ENCODE peak calls at places on chromosomes 12 and 14, in ten cellular contexts. E is transverse colon, B is vagina, U is GM12892, D is body of pancreas, I is right lobe of liver, T is H1, S is suprapubic skin, J is IMR-90, H is A549. X is an unnamed sample.

GRCh38 chr12:75944097-75944904 is 87.3 kb downstream of the PHLDA1 start:
- DNase-seq in U (no peak), H (peak), I (no peak), S (no peak), T (peak), J (peak), B (no peak), D (no peak), E (no peak), X (no peak)

GRCh38 chr12:61546296-61546695 is 713.9 kb upstream of the USP15 start:
- DNase-seq in J (no peak), D (no peak), S (no peak), U (no peak), I (no peak), H (peak), E (no peak), T (no peak), B (no peak), X (no peak)

GRCh38 chr14:64804754-64805260 is 74.9 kb downstream of the SPTB start:
- DNase-seq in B (no peak), D (no peak), I (no peak), U (no peak), S (no peak), H (no peak), T (no peak), J (no peak), E (no peak), X (no peak)

GRCh38 chr12:91923864-91924263 is 221.8 kb downstream of the BTG1 start:
- DNase-seq in T (no peak), B (no peak), H (no peak), I (no peak), E (no peak), J (no peak), S (no peak), D (no peak), U (no peak), X (no peak)

GRCh38 chr12:87253157-87253556 is 776.0 kb downstream of the C12orf50 start:
- DNase-seq in T (no peak), J (no peak), B (no peak), E (no peak), S (no peak), I (no peak), D (peak), U (no peak), H (peak), X (no peak)

GRCh38 chr12:26318661-26319068 is 123.3 kb downstream of the SSPN start:
- DNase-seq in J (peak), U (no peak), I (no peak), S (peak), B (no peak), E (peak), T (peak), D (peak), H (no peak), X (peak)

GRCh38 chr14:24080888-24081738 is 9.8 kb downstream of the CPNE6 start:
- DNase-seq in H (peak), T (no peak), I (peak), B (no peak), S (no peak), E (peak), J (no peak), U (peak), D (peak), X (peak)

GRCh38 chr14:76918751-76919421 is 92.7 kb downstream of the LRRC74A start:
- DNase-seq in U (no peak), S (peak), E (peak), B (no peak), I (peak), T (no peak), J (peak), D (peak), H (peak), X (peak)

GRCh38 chr12:86249856-86250255 is 6.3 kb downstream of the MGAT4C start:
- DNase-seq in D (no peak), U (no peak), T (no peak), I (no peak), J (peak), H (no peak), S (no peak), E (no peak), B (no peak), X (peak)

GRCh38 chr12:12823308-12823707 is 10.2 kb downstream of the DDX47 start:
- DNase-seq in H (peak), S (no peak), U (no peak), B (no peak), I (no peak), E (no peak), D (no peak), J (peak), T (no peak), X (no peak)

GRCh38 chr12:109544955-109545531 is 28.3 kb downstream of the MMAB start:
- DNase-seq in D (no peak), I (no peak), B (no peak), J (peak), U (no peak), S (no peak), T (no peak), E (no peak), H (no peak), X (peak)

GRCh38 chr14:36346052-36346451 is 25.6 kb upstream of the MBIP start:
- DNase-seq in J (no peak), H (no peak), T (no peak), U (no peak), S (no peak), E (no peak), B (no peak), D (no peak), I (no peak), X (no peak)
- TF ChIP-seq POLR2A in J (no peak), H (no peak), T (no peak), U (no peak), S (no peak), E (no peak), B (no peak), D (no peak), I (no peak), X (no peak)

DNA sequence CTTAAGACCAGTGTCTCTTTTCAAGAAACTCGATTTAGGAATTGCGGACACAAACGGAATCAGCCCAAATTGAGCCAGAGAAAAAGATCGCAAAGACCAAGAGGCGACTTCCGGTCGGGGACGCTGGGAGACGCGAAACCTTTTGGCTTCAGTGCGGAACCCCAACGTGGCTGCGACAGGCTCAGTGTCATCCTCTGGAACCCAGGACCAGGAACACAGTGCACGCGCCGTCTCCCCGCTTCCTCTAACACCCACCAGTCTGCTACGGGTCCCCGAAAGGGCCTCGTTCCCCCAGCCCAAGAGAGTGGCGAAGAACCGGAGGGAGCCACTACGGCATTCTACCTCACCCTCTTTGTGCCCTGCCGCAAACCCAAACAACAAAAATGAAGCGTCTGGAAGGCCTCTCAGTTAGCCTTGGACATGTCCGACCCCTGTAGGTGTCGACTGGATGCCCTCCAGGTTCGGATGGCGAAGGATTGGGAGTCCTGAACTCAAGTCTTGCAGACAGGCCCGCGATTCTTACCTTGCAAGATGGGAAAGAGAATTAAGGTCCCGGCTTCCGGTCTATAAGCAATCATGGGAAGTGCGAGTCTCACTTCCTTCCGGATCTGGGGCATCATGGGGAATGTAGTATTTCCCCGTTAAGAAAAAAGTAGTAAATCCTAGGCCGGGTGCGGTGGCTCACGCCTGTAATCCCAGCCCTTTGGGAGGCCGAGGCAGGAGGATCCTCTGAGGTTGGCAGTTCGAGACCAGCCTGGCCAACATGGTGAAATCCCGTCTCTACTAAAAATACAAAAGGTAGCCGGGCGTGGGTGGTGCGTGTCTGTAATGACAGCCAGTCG is at the start of gene RPL6:
- DNase-seq in B (no peak), E (peak), H (peak), T (no peak), I (peak), U (peak), S (peak), J (peak), D (peak), X (peak)
- TF ChIP-seq POLR2A in B (peak), E (peak), H (peak), T (peak), I (peak), U (peak), S (no peak), J (peak), D (peak), X (peak)

GRCh38 chr14:68793734-68794129 is 865 bp upstream of the ZFP36L1 start:
- DNase-seq in T (no peak), U (no peak), B (no peak), E (no peak), S (no peak), I (no peak), H (no peak), D (no peak), J (no peak), X (no peak)

GRCh38 chr14:68795602-68796417 is 2.9 kb upstream of the ZFP36L1 start:
- DNase-seq in B (peak), I (peak), T (peak), S (peak), D (peak), H (peak), E (peak), J (peak), U (no peak), X (no peak)

GRCh38 chr14:68792830-68793733 is at the start of gene ZFP36L1:
- DNase-seq in T (peak), S (peak), U (no peak), H (peak), D (peak), B (peak), J (peak), I (peak), E (peak), X (no peak)

GRCh38 chr14:68794856-68795601 is 2.2 kb upstream of the ZFP36L1 start:
- DNase-seq in U (no peak), B (no peak), T (no peak), J (peak), D (peak), S (no peak), H (peak), E (peak), I (no peak), X (no peak)

GRCh38 chr14:68794130-68794855 is 1.4 kb upstream of the ZFP36L1 start:
- DNase-seq in T (no peak), H (peak), J (peak), B (peak), U (no peak), E (peak), D (peak), S (peak), I (peak), X (no peak)
- TF ChIP-seq POLR2A in T (peak), H (peak), J (peak), B (peak), U (peak), E (peak), D (peak), S (peak), I (peak), X (no peak)

GRCh38 chr12:49274396-49275069 is 9.7 kb downstream of the TUBA1C start:
- DNase-seq in T (no peak), J (no peak), I (no peak), S (no peak), U (no peak), D (no peak), B (no peak), H (no peak), E (no peak), X (no peak)

GRCh38 chr12:49276304-49277290 is 11.7 kb downstream of the TUBA1C start:
- DNase-seq in S (no peak), B (no peak), D (no peak), I (no peak), U (no peak), H (no peak), J (no peak), T (no peak), E (no peak), X (no peak)

GRCh38 chr12:49277466-49277865 is 12.6 kb downstream of the TUBA1C start:
- DNase-seq in I (no peak), B (no peak), S (no peak), D (no peak), E (no peak), J (no peak), T (no peak), U (no peak), H (no peak), X (no peak)

GRCh38 chr12:49272790-49273725 is 8.2 kb downstream of the TUBA1C start:
- DNase-seq in H (no peak), J (no peak), B (no peak), U (no peak), S (no peak), T (no peak), E (no peak), I (no peak), D (no peak), X (no peak)

GRCh38 chr12:49273726-49274395 is 9.0 kb downstream of the TUBA1C start:
- DNase-seq in J (no peak), T (no peak), U (no peak), D (no peak), E (no peak), B (no peak), S (no peak), I (no peak), H (no peak), X (no peak)
- TF ChIP-seq POLR2A in J (no peak), T (peak), U (peak), D (no peak), E (no peak), B (no peak), S (no peak), I (no peak), H (no peak), X (no peak)

DNA sequence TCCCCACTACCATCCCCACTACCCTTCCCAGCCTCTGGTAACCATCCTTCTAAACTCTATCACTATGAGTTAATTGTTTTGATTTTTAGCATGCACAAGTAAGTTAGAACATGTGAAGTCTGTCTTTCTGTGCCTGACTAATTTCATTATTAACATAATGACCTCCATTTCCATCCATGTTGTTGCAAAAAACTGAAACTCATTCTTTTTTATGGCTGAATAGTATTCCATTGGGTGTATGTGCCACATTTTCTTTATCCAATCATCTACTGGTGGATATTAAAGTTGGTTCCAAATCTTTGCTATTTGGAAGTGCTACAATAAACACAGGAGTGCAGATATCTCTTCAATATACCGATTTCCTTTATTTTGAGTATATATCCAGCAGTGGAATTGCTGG is 13.2 kb upstream of the PPM1H start:
- DNase-seq in S (no peak), I (no peak), E (no peak), B (no peak), T (no peak), H (no peak), J (no peak), D (no peak), U (no peak), X (no peak)
- TF ChIP-seq POLR2A in S (no peak), I (no peak), E (no peak), B (no peak), T (no peak), H (no peak), J (no peak), D (no peak), U (no peak), X (no peak)

GRCh38 chr14:103209054-103209453 is 85.8 kb downstream of the TNFAIP2 start:
- DNase-seq in D (no peak), H (peak), B (no peak), J (no peak), S (no peak), U (no peak), T (no peak), E (no peak), I (no peak), X (no peak)

GRCh38 chr14:103206023-103206481 is 82.8 kb downstream of the TNFAIP2 start:
- DNase-seq in T (no peak), J (no peak), U (no peak), S (peak), H (no peak), D (peak), E (no peak), B (no peak), I (no peak), X (no peak)

GRCh38 chr14:103207038-103207403 is 83.8 kb downstream of the TNFAIP2 start:
- DNase-seq in H (no peak), D (peak), I (peak), T (peak), U (no peak), J (no peak), B (no peak), E (peak), S (peak), X (no peak)

GRCh38 chr14:103205541-103205906 is 82.3 kb downstream of the TNFAIP2 start:
- DNase-seq in T (no peak), J (no peak), B (no peak), D (no peak), H (no peak), I (no peak), E (no peak), U (no peak), S (peak), X (no peak)

DNA sequence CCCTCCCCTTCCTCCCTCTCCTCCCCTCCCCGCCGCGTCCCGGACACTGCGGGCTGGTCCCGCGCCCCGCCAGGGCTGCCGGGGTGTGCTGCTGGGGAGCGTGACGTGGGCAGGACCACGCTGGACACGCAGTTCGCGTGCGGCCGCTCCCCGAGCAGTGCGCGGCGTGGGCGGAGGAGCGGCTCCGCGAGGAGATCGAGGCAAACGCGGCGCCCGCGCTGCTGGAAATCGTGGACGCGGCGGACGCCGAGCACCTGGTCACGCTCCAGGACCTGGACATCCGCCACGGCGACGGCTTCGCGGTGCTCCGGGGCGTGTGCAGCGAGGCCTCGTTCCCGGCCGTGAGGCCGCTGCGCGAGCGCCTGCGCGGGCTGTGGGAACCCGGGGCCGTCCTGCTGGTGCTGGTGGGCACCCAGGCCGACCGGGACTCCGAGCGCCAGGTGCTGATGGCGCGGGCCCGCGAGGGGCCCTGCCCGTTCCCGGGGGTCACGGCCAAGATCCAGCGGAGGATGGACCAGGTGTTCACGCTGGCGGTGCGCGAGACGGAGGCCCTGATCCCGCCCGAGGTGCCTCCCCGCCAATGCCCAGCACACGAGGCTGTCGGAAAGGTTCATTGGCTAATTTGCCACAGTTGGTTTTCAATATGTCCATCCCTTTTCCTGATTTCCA is 84.3 kb downstream of the TNFAIP2 start:
- DNase-seq in J (no peak), T (no peak), S (peak), B (no peak), E (no peak), U (no peak), I (peak), D (peak), H (no peak), X (no peak)
- TF ChIP-seq POLR2A in J (no peak), T (no peak), S (no peak), B (peak), E (peak), U (no peak), I (peak), D (no peak), H (no peak), X (no peak)

DNA sequence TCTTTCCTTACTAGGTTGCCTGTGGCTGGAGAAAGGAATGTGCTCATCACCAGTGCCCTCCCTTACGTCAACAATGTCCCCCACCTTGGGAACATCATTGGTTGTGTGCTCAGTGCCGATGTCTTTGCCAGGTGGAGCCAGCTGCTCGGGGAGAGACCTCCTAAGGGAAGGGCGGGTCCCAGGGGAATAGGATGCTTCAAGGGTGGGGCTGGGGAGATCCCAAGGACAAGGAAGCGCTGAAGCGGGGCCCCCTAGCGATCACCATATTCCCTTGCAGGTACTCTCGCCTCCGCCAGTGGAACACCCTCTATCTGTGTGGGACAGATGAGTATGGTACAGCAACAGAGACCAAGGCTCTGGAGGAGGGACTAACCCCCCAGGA is 10.3 kb downstream of the MARS1 start:
- DNase-seq in J (no peak), T (no peak), E (no peak), D (no peak), B (no peak), U (no peak), H (no peak), S (no peak), I (no peak), X (no peak)
- TF ChIP-seq POLR2A in J (no peak), T (no peak), E (no peak), D (no peak), B (no peak), U (no peak), H (no peak), S (no peak), I (no peak), X (no peak)

GRCh38 chr14:22567437-22567836 is 21.6 kb downstream of the DAD1 start:
- DNase-seq in H (no peak), T (no peak), B (no peak), U (no peak), D (no peak), I (no peak), J (no peak), S (no peak), E (no peak), X (no peak)
- TF ChIP-seq POLR2A in H (no peak), T (no peak), B (no peak), U (no peak), D (no peak), I (no peak), J (no peak), S (no peak), E (no peak), X (no peak)

GRCh38 chr12:6974180-6974579 is 3.5 kb downstream of the EMG1 start:
- DNase-seq in U (no peak), S (no peak), H (no peak), E (no peak), J (no peak), B (no peak), T (no peak), I (no peak), D (no peak), X (no peak)
- TF ChIP-seq POLR2A in U (peak), S (no peak), H (no peak), E (no peak), J (no peak), B (no peak), T (no peak), I (no peak), D (no peak), X (no peak)

X was measured in H54.